ENCODE peak calls at places on chromosomes 12 and 14, in nine cellular contexts. K, Z, C, W, I, J, A, M and H are unnamed samples.

GRCh38 chr12:71768900-71769299 is 14.2 kb downstream of the RAB21 start:
- DNase-seq in I (no peak), Z (no peak), J (no peak), A (no peak), M (no peak), K (no peak), W (no peak), C (no peak), H (no peak)

GRCh38 chr12:113880993-113881392 is 85.1 kb downstream of the RBM19 start:
- DNase-seq in J (no peak), Z (no peak), M (no peak), I (no peak), A (no peak), W (no peak), C (no peak), K (no peak), H (no peak)

GRCh38 chr12:51872689-51872981 is 15.3 kb upstream of the ANKRD33 start:
- DNase-seq in C (no peak), K (no peak), M (no peak), Z (no peak), A (no peak), J (no peak), W (no peak), I (no peak), H (no peak)

GRCh38 chr14:24224618-24225071 is 7.5 kb downstream of the NEDD8 start:
- DNase-seq in K (peak; percentile 61), Z (no peak), C (no peak), W (no peak), J (no peak), A (no peak), I (peak; percentile 47), M (no peak), H (no peak)

GRCh38 chr12:70365648-70366518 is at the start of gene KCNMB4:
- DNase-seq in Z (peak; percentile 44), K (peak; percentile 64), M (peak; percentile 87), A (peak; percentile 67), W (peak; percentile 28), C (peak; percentile 70), I (no peak), J (peak; percentile 40), H (peak; percentile 54)

GRCh38 chr14:23121401-23121800 is 2.3 kb upstream of the CEBPE start:
- DNase-seq in M (no peak), K (no peak), I (no peak), W (no peak), A (peak; percentile 82), J (no peak), C (no peak), Z (peak; percentile 38), H (peak; percentile 69)

GRCh38 chr12:13962699-13963098 is 18.7 kb downstream of the GRIN2B start:
- DNase-seq in K (no peak), J (peak; percentile 59), I (no peak), C (no peak), A (no peak), W (no peak), Z (no peak), M (peak; percentile 4), H (no peak)

GRCh38 chr12:98997-99396 is 32.4 kb downstream of the IQSEC3 start:
- DNase-seq in C (no peak), A (no peak), I (no peak), J (no peak), W (no peak), M (peak; percentile 33), K (no peak), Z (no peak), H (no peak)

GRCh38 chr12:71755146-71755892 is 656 bp downstream of the RAB21 start:
- DNase-seq in C (peak; percentile 48), A (peak; percentile 35), I (no peak), J (peak; percentile 41), Z (peak; percentile 31), W (no peak), K (peak; percentile 46), M (peak; percentile 40), H (peak; percentile 47)

DNA sequence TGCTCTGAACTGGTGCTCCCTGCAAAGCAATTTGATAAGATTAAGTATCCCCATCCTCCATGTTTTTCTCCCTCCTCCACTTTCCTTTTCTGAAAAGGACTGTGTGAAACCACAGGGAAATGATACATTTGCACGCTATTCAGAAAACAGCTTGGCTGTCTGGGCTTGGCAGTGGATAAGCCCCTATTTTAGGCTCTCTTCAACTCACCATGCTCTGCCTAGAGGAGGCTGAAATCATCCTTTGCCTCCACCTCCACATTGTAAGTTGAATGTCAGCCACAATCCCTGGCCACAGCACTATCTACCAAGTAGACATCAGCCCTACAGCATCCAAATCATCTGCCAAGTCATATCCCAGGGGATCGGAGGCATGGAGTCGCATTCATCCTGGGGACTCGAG is 642.3 kb downstream of the RPS29 start:
- DNase-seq in A (no peak), I (no peak), W (no peak), J (no peak), K (no peak), C (no peak), M (no peak), Z (no peak), H (no peak)
- H3K27ac ChIP-seq in A (no peak overlapping the region), I (no peak overlapping the region), W (no peak overlapping the region), J (no peak overlapping the region), K (no peak overlapping the region), C (no peak overlapping the region), M (no peak overlapping the region), Z (no peak overlapping the region), H (no peak overlapping the region)

DNA sequence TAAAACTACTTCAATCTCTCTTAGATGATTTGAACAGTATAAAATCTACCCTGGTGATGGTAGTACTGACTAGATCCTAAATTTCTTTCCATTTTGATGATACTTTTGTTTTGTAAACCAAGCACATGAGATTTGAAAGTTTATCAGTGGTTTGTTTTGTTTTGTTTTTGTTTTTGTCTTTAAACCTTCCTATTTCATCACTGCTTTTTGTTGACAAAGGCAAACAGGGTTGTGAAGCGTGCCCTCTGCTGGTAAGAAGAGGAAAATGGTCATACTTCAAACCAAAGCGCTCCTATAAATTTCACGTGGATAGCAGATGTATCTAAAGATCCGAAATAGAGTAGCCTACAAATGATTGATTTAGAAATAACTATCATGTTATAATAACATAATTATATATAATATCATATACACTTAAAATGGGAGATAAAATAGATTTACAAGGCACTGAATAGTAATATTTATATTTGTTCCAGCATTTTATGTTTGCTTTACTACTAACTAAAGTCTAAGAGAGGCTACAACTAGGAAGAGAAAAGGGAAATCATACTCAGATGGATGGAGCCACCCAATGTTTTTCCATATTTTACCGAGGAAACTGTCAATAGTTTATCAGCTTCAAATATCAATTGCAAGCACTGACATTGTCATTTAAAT is 254.0 kb upstream of the USP15 start:
- DNase-seq in K (peak; percentile 15), W (no peak), J (peak; percentile 61), M (peak; percentile 45), A (no peak), I (no peak), Z (no peak), C (no peak), H (no peak)
- TF ChIP-seq CTCF in K (no peak), W (peak; percentile 40), J (peak; percentile 76), M (peak; percentile 74), A (no peak), I (peak; percentile 73), Z (peak; percentile 40), C (peak; percentile 55), H (peak; percentile 47)

GRCh38 chr14:21642683-21643082 is 7.9 kb upstream of the OR10G2 start:
- DNase-seq in A (no peak), Z (no peak), I (no peak), M (no peak), K (no peak), W (no peak), C (no peak), J (no peak), H (no peak)

GRCh38 chr14:21647380-21647779 is 6.3 kb upstream of the OR4E2 start:
- DNase-seq in K (no peak), A (no peak), M (no peak), J (no peak), C (no peak), I (no peak), Z (no peak), W (no peak), H (no peak)

GRCh38 chr14:21643407-21643806 is 8.7 kb upstream of the OR10G2 start:
- DNase-seq in J (no peak), K (no peak), W (no peak), M (no peak), C (no peak), A (no peak), Z (no peak), I (no peak), H (no peak)
- H3K4me3 ChIP-seq in J (no peak overlapping the region), K (no peak overlapping the region), W (no peak overlapping the region), M (no peak overlapping the region), C (no peak overlapping the region), A (no peak overlapping the region), Z (no peak overlapping the region), I (no peak overlapping the region), H (no peak overlapping the region)

GRCh38 chr14:68553326-68553725 is 239.5 kb downstream of the ZFP36L1 start:
- DNase-seq in K (no peak), J (no peak), W (no peak), Z (no peak), C (no peak), M (no peak), I (no peak), A (no peak), H (no peak)
- H3K27ac ChIP-seq in K (peak overlapping the region; percentile 68), J (peak overlapping the region; percentile 75), W (peak overlapping the region; percentile 85), Z (no peak overlapping the region), C (peak overlapping the region; percentile 19), M (no peak overlapping the region), I (no peak overlapping the region), A (no peak overlapping the region), H (peak overlapping the region; percentile 74)

GRCh38 chr12:117212563-117213190 is 22.4 kb upstream of the FBXO21 start:
- DNase-seq in A (peak; percentile 81), J (peak; percentile 79), Z (peak; percentile 53), M (peak; percentile 86), C (peak; percentile 60), I (peak; percentile 60), K (peak; percentile 86), W (peak; percentile 74), H (peak; percentile 78)
- TF ChIP-seq CTCF in A (peak; percentile 76), J (peak; percentile 96), Z (peak; percentile 81), M (peak; percentile 96), C (peak; percentile 80), I (peak; percentile 94), K (peak; percentile 81), W (peak; percentile 87), H (peak; percentile 78)

GRCh38 chr12:108562348-108563134 is at the start of gene ISCU:
- DNase-seq in I (peak; percentile 94), C (peak; percentile 98), W (peak; percentile 95), K (peak; percentile 98), A (peak; percentile 99), J (peak; percentile 99), M (peak; percentile 98), Z (peak; percentile 97), H (peak; percentile 93)

GRCh38 chr12:108561852-108562347 is 496 bp upstream of the ISCU start:
- DNase-seq in W (no peak), A (no peak), I (no peak), K (no peak), C (no peak), J (no peak), M (no peak), Z (no peak), H (no peak)

GRCh38 chr12:108564724-108565123 is 2.3 kb downstream of the ISCU start:
- DNase-seq in W (no peak), J (no peak), Z (no peak), A (no peak), K (peak; percentile 35), C (no peak), I (no peak), M (no peak), H (peak; percentile 47)

GRCh38 chr12:108563135-108563803 is 873 bp downstream of the ISCU start:
- DNase-seq in Z (peak; percentile 71), I (peak; percentile 67), A (peak; percentile 80), J (peak; percentile 89), M (peak; percentile 82), K (peak; percentile 89), W (peak; percentile 78), C (peak; percentile 91), H (peak; percentile 92)

GRCh38 chr12:108563804-108564151 is 1.4 kb downstream of the ISCU start:
- DNase-seq in J (no peak), A (no peak), C (no peak), I (no peak), Z (no peak), W (no peak), M (no peak), K (no peak), H (no peak)
- H3K4me3 ChIP-seq in J (peak overlapping the region; percentile 82), A (peak overlapping the region; percentile 96), C (peak overlapping the region; percentile 85), I (peak overlapping the region; percentile 45), Z (no peak overlapping the region), W (peak overlapping the region; percentile 81), M (peak overlapping the region; percentile 92), K (no peak overlapping the region), H (peak overlapping the region; percentile 93)